ENCODE peak calls at places on chromosomes 3 and 15, in seven cellular contexts. One of them, this sample, is unnamed.

GRCh38 chr15:23397779-23398178 is 43.2 kb downstream of the GOLGA8S start:
- DNase-seq in cardiac fibroblast: no peak
- DNase-seq in CD4-positive, CD25-positive, alpha-beta regulatory T cell: no peak
- DNase-seq in T-helper 9 cell: no peak
- DNase-seq in naive thymus-derived CD8-positive, alpha-beta T cell: no peak
- DNase-seq in mesenchymal stem cell: no peak
- DNase-seq in left ventricle myocardium superior: peak; percentile 53
- DNase-seq in this sample: peak; percentile 65

GRCh38 chr3:156535162-156535627 is 19.7 kb downstream of the SSR3 start:
- DNase-seq in T-helper 9 cell: no peak
- DNase-seq in left ventricle myocardium superior: peak; percentile 60
- DNase-seq in cardiac fibroblast: peak; percentile 99
- DNase-seq in CD4-positive, CD25-positive, alpha-beta regulatory T cell: no peak
- DNase-seq in mesenchymal stem cell: peak; percentile 100
- DNase-seq in naive thymus-derived CD8-positive, alpha-beta T cell: no peak
- DNase-seq in this sample: peak; percentile 71

GRCh38 chr15:73387507-73388255 is 18.9 kb upstream of the HCN4 start:
- DNase-seq in T-helper 9 cell: no peak
- DNase-seq in left ventricle myocardium superior: no peak
- DNase-seq in CD4-positive, CD25-positive, alpha-beta regulatory T cell: no peak
- DNase-seq in mesenchymal stem cell: peak; percentile 81
- DNase-seq in cardiac fibroblast: peak; percentile 77
- DNase-seq in naive thymus-derived CD8-positive, alpha-beta T cell: no peak
- DNase-seq in this sample: no peak

GRCh38 chr3:192410684-192410960 is 316.7 kb downstream of the FGF12 start:
- DNase-seq in mesenchymal stem cell: no peak
- DNase-seq in cardiac fibroblast: no peak
- DNase-seq in CD4-positive, CD25-positive, alpha-beta regulatory T cell: no peak
- DNase-seq in left ventricle myocardium superior: no peak
- DNase-seq in naive thymus-derived CD8-positive, alpha-beta T cell: no peak
- DNase-seq in T-helper 9 cell: no peak
- DNase-seq in this sample: no peak

GRCh38 chr3:102032491-102033383 is 183.4 kb downstream of the NFKBIZ start:
- DNase-seq in mesenchymal stem cell: no peak
- DNase-seq in left ventricle myocardium superior: no peak
- DNase-seq in naive thymus-derived CD8-positive, alpha-beta T cell: no peak
- DNase-seq in CD4-positive, CD25-positive, alpha-beta regulatory T cell: no peak
- DNase-seq in T-helper 9 cell: no peak
- DNase-seq in cardiac fibroblast: no peak
- DNase-seq in this sample: no peak

GRCh38 chr15:79875213-79875612 is 21.6 kb downstream of the MTHFS start:
- DNase-seq in left ventricle myocardium superior: no peak
- DNase-seq in mesenchymal stem cell: no peak
- DNase-seq in T-helper 9 cell: no peak
- DNase-seq in CD4-positive, CD25-positive, alpha-beta regulatory T cell: no peak
- DNase-seq in cardiac fibroblast: no peak
- DNase-seq in naive thymus-derived CD8-positive, alpha-beta T cell: no peak
- DNase-seq in this sample: no peak

GRCh38 chr3:38397320-38397719 is 50.7 kb downstream of the XYLB start:
- DNase-seq in mesenchymal stem cell: peak; percentile 40
- DNase-seq in CD4-positive, CD25-positive, alpha-beta regulatory T cell: no peak
- DNase-seq in naive thymus-derived CD8-positive, alpha-beta T cell: no peak
- DNase-seq in left ventricle myocardium superior: peak; percentile 45
- DNase-seq in T-helper 9 cell: no peak
- DNase-seq in cardiac fibroblast: peak; percentile 44
- DNase-seq in this sample: no peak

GRCh38 chr3:111653766-111654165 is 58.6 kb upstream of the ZBED2 start:
- DNase-seq in cardiac fibroblast: no peak
- DNase-seq in mesenchymal stem cell: no peak
- DNase-seq in T-helper 9 cell: no peak
- DNase-seq in naive thymus-derived CD8-positive, alpha-beta T cell: no peak
- DNase-seq in CD4-positive, CD25-positive, alpha-beta regulatory T cell: no peak
- DNase-seq in left ventricle myocardium superior: no peak
- DNase-seq in this sample: no peak

GRCh38 chr3:58434990-58435389 is 1.4 kb upstream of the PDHB start:
- DNase-seq in naive thymus-derived CD8-positive, alpha-beta T cell: no peak
- DNase-seq in left ventricle myocardium superior: no peak
- DNase-seq in CD4-positive, CD25-positive, alpha-beta regulatory T cell: no peak
- DNase-seq in mesenchymal stem cell: peak; percentile 46
- DNase-seq in T-helper 9 cell: no peak
- DNase-seq in cardiac fibroblast: peak; percentile 63
- DNase-seq in this sample: no peak

GRCh38 chr3:37531071-37531720 is 330.5 kb upstream of the CTDSPL start:
- DNase-seq in cardiac fibroblast: no peak
- DNase-seq in CD4-positive, CD25-positive, alpha-beta regulatory T cell: no peak
- DNase-seq in mesenchymal stem cell: no peak
- DNase-seq in left ventricle myocardium superior: peak; percentile 43
- DNase-seq in T-helper 9 cell: no peak
- DNase-seq in naive thymus-derived CD8-positive, alpha-beta T cell: no peak
- DNase-seq in this sample: peak; percentile 68

GRCh38 chr3:150235799-150236198 is 172.3 kb upstream of the TSC22D2 start:
- DNase-seq in naive thymus-derived CD8-positive, alpha-beta T cell: no peak
- DNase-seq in mesenchymal stem cell: peak; percentile 92
- DNase-seq in CD4-positive, CD25-positive, alpha-beta regulatory T cell: no peak
- DNase-seq in T-helper 9 cell: no peak
- DNase-seq in left ventricle myocardium superior: no peak
- DNase-seq in cardiac fibroblast: peak; percentile 66
- DNase-seq in this sample: no peak

GRCh38 chr15:69734699-69735098 is 282.1 kb downstream of the RPLP1 start:
- DNase-seq in cardiac fibroblast: no peak
- DNase-seq in left ventricle myocardium superior: no peak
- DNase-seq in T-helper 9 cell: no peak
- DNase-seq in CD4-positive, CD25-positive, alpha-beta regulatory T cell: no peak
- DNase-seq in mesenchymal stem cell: no peak
- DNase-seq in naive thymus-derived CD8-positive, alpha-beta T cell: no peak
- DNase-seq in this sample: no peak

GRCh38 chr15:50485389-50485788 is 61.1 kb downstream of the USP50 start:
- DNase-seq in naive thymus-derived CD8-positive, alpha-beta T cell: no peak
- DNase-seq in mesenchymal stem cell: no peak
- DNase-seq in CD4-positive, CD25-positive, alpha-beta regulatory T cell: no peak
- DNase-seq in cardiac fibroblast: no peak
- DNase-seq in T-helper 9 cell: no peak
- DNase-seq in left ventricle myocardium superior: no peak
- DNase-seq in this sample: no peak

GRCh38 chr3:38578081-38578475 is 71.4 kb downstream of the SCN5A start:
- DNase-seq in T-helper 9 cell: no peak
- DNase-seq in left ventricle myocardium superior: no peak
- DNase-seq in naive thymus-derived CD8-positive, alpha-beta T cell: no peak
- DNase-seq in CD4-positive, CD25-positive, alpha-beta regulatory T cell: no peak
- DNase-seq in mesenchymal stem cell: no peak
- DNase-seq in cardiac fibroblast: no peak
- DNase-seq in this sample: no peak